ENCODE peak calls at places on chromosomes 11 and 22, in five cellular contexts. A, R, C, G and N are unnamed samples.

GRCh38 chr11:75714211-75714610 is 3.4 kb upstream of the MOGAT2 start:
- DNase-seq in C (no peak), A (no peak), G (no peak), R (no peak), N (no peak)

GRCh38 chr11:65425105-65425970 is 2.7 kb downstream of the NEAT1 start:
- DNase-seq in C (peak), R (peak), A (peak), G (no peak), N (peak)

GRCh38 chr11:122714484-122714883 is 59.0 kb downstream of the UBASH3B start:
- DNase-seq in A (no peak), R (no peak), G (no peak), C (no peak), N (no peak)

GRCh38 chr11:19094859-19095258 is 22.1 kb upstream of the ZDHHC13 start:
- DNase-seq in R (no peak), G (no peak), A (no peak), C (no peak), N (no peak)

GRCh38 chr22:21446128-21446826 is 20.9 kb upstream of the TMEM191C start:
- DNase-seq in A (no peak), R (no peak), C (no peak), G (no peak), N (peak)

GRCh38 chr22:45120931-45121330 is 42.8 kb upstream of the NUP50 start:
- DNase-seq in A (no peak), G (no peak), R (peak), C (no peak), N (no peak)

GRCh38 chr11:35919244-35919643 is 24.6 kb upstream of the LDLRAD3 start:
- DNase-seq in G (no peak), A (peak), C (no peak), R (peak), N (peak)

GRCh38 chr11:36361901-36362391 is 65.9 kb downstream of the PRR5L start:
- DNase-seq in C (no peak), A (peak), G (no peak), R (peak), N (peak)

GRCh38 chr11:76067099-76067498 is 139.2 kb downstream of the WNT11 start:
- DNase-seq in A (no peak), G (no peak), C (no peak), R (peak), N (no peak)

GRCh38 chr11:103436131-103436770 is 327.0 kb downstream of the DYNC2H1 start:
- DNase-seq in A (no peak), C (no peak), G (no peak), R (no peak), N (no peak)

GRCh38 chr11:21866781-21867180 is 326.1 kb upstream of the ANO5 start:
- DNase-seq in C (no peak), R (no peak), A (no peak), G (no peak), N (no peak)

GRCh38 chr11:118224512-118225180 is at the start of gene JAML:
- DNase-seq in C (no peak), R (no peak), A (no peak), G (no peak), N (no peak)

GRCh38 chr11:123173040-123173855 is 21.8 kb downstream of the CLMP start:
- DNase-seq in R (peak), A (no peak), C (no peak), G (no peak), N (no peak)

GRCh38 chr11:88979641-88980040 is 86.1 kb downstream of the GRM5 start:
- DNase-seq in G (no peak), C (no peak), R (peak), A (no peak), N (no peak)

GRCh38 chr11:103867481-103867880 is 169.0 kb upstream of the DDI1 start:
- DNase-seq in R (no peak), C (no peak), G (no peak), A (no peak), N (no peak)

GRCh38 chr11:75288846-75289760 is 48.5 kb downstream of the TPBGL start:
- DNase-seq in C (no peak), G (no peak), A (no peak), R (no peak), N (no peak)

GRCh38 chr22:49532831-49533802 is 294.6 kb downstream of the BRD1 start:
- DNase-seq in C (no peak), G (no peak), R (no peak), A (no peak), N (no peak)

GRCh38 chr11:76313271-76313670 is 67.7 kb downstream of the THAP12 start:
- DNase-seq in C (no peak), G (no peak), A (no peak), R (no peak), N (no peak)

DNA sequence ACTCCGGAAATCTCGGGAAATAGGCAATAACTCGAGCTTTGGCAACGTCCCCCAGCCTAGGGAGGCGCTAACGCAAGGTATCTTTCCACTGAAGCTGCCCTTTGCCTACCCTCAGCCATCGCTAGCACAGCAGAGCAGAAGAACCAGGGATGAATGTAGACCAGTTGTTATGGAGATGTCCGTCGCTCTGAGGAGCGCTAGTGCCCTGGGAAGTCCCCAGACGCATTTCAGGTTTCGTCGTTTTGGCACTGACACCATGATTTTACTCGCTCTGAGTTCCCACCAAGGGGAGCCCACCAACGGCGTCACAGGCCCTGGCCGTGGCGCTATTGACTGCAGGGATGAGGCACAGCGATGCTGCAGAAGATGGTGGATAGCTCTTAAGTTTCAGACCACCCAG is 22.7 kb upstream of the BDNF start:
- DNase-seq in C (no peak), A (peak), R (no peak), G (no peak), N (peak)
- H3K4me3 ChIP-seq in C (no peak), A (peak), R (peak), G (peak), N (peak)

DNA sequence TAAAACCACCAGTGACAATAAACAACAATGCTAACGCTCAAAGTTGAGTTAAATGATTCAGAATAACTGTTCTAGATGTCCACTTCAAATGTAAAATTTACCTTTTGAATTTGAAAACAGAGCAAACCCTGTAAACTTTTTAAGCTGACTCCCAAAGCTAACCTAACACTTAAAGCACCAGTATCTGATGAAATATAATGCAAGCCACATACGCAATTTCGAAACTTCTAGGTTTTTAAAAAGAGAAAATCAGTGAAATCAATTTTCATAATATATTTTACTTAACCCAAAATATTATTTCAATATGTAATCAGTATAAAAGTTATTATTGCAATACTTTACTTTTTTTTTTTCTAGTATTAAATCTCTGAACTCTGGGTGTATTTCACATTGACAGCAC is 71.3 kb downstream of the PLEKHA7 start:
- DNase-seq in C (no peak), G (no peak), R (no peak), A (no peak), N (no peak)
- H3K27ac ChIP-seq in C (peak), G (peak), R (no peak), A (no peak), N (no peak)

DNA sequence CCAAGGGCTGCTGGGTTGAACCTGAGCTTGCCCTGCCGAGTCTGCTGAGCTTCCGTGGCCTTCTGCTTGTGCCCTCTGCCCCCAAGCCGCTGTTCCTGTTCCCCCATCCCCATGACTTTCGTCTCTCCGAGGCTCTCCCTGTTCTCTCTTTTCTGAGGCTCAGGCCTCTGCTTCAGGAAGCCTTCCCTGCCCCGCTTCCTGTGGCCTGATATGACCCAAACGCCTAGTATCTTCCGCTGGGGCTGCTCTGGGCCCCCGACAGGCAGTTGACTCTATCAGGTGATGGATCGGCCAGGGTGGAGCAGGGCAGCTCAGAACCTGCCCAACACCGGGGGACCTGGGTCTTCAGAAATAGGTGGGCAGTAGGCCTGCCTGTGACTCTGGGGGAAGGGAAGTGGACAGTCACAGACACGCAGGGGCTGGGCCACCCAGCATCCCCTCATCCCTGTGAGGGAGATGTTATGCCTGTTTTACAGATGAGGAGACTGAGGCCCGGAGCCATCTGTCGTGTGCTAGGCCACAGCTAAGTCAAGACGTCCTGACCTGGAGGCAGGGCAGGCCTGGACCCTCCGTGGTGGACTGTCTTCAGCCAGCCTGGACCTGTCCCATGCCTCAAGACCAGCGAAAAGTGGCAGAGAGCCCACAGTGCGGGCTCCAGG is 16.3 kb downstream of the BAD start:
- DNase-seq in A (no peak), G (no peak), R (no peak), C (no peak), N (no peak)
- H3K4me2 ChIP-seq in A (peak), G (peak), R (no peak), C (peak), N (peak)

DNA sequence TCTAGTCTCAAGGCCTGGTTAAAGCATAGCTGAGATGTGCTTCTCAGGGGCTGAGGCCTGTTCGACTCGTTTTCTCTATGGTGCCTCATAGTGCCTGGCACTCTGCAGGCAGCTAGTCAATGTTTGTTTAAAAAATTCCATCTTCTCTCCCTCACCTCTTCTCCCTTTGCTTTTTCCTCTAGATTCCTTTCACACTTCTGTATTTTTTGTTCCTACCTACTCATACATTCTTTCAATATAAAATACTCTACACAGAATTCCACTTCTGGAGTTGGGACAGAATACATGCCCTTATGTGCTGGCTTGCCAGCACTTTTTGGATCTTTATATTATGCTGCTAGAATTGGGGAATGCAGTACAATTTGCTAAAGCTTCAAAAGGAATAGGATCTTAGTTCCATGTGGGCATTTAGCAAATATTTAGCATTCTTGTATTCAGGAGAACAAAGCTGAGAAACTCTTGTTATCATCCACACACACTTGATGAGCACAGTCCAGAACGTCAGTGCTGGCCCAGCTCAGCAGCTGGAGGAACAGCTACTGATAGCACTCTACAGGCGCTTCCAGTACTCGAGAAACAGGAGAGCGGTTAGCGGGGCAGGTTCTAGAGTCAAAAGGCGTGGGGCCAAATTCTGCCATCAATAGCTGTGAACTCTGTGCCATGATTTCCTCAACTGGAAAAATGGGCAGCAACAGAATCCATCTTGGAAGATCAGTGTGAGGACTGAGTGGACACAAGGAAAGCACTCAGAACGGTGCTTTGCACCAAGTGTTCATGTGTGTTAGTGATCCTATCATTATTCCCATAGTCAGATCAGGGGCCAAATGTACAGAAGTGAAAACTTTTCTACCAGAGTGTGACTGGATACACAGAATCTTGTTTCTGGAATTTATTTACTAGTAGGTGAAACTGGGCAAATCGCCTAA is 3.4 kb downstream of the JOSD1 start:
- DNase-seq in G (no peak), R (peak), C (no peak), A (no peak), N (peak)
- H3K4me3 ChIP-seq in G (peak), R (no peak), C (no peak), A (peak), N (peak)

DNA sequence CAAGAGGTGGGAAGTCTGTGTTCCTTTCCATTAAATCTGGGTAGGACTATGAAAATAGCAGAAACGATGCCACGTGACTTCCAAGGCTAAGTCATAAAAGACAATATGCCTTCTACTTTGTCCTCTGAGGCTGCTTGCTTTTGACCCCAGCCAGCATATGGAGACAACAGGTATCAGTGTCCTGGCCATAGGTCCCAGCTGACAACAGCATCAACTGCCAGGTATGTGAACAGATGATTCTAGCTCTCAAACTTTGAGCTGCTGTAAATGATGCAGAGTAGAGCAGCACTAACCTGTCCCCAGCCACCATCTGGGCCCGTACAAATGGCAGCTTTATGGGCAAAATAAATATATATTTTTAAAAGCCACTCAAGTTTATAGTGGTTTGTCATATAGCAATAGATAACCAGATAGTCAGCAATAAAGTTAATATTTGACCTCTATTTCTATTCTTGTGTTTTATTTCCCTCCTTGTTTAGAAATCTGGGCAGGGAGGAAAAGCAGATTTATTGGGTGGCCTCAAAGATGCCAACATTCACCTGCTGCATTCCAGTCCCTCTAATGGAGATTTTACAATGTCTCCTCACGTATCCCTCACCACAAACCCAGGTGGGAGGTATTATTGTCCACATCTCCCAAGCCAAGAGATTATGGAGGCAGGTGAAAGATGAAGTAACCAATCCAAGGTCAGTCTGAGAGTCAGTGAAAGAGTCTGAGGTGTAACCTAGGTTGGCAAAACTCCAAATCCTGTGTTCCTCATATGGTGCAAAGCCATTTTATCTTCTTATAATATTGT is 209.6 kb upstream of the LARGE1 start:
- DNase-seq in R (no peak), C (no peak), G (no peak), A (no peak), N (no peak)
- H3K27ac ChIP-seq in R (no peak), C (no peak), G (no peak), A (no peak), N (no peak)

GRCh38 chr11:101661559-101661958 is 77.8 kb upstream of the TRPC6 start:
- DNase-seq in R (no peak), G (no peak), C (no peak), A (no peak), N (no peak)
- H3K4me2 ChIP-seq in R (no peak), G (no peak), C (no peak), A (no peak), N (no peak)

GRCh38 chr11:72871089-72871488 is 56.9 kb downstream of the ATG16L2 start:
- DNase-seq in C (no peak), A (no peak), R (peak), G (no peak), N (no peak)
- H3K4me3 ChIP-seq in C (no peak), A (no peak), R (no peak), G (no peak), N (no peak)

DNA sequence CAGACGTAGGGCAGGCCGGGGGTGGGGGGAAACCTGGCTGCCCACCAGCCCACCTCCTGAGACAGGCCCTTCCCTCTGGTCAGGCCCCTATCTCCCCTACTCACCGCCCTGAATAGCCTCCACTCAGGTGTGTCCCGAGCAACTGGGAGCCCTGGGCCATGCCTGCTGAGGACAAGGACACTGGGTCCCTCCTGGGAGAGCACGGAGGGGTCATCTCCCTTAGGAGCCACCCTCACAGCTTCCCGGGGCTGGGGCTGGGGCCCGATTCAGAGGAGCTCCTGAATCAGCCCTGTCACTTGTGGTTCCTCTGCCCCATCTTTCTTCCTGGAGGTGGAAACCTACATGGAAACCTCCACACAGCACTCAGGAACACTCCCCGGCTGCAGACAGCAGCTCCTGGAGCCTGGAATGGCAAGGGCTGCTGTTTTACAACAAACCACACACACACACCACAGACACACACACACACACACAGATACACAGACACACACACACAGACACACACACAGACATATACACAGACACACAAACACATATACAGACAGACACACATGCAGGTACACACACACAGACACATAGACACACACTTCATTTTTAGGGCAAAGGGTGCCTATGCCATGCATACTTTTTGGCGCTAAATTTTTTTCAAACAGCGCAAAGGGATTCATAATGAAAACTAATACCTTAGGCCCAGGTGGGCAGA is 9.6 kb upstream of the EMID1 start:
- DNase-seq in G (no peak), C (no peak), A (no peak), R (no peak), N (no peak)
- H3K27ac ChIP-seq in G (no peak), C (no peak), A (no peak), R (no peak), N (no peak)

GRCh38 chr11:86145439-86146156 is 76.7 kb upstream of the PICALM start:
- DNase-seq in C (no peak), R (no peak), G (no peak), A (no peak), N (no peak)

GRCh38 chr11:86149813-86150212 is 80.9 kb upstream of the PICALM start:
- DNase-seq in A (no peak), G (no peak), R (no peak), C (no peak), N (no peak)

GRCh38 chr11:86143429-86144030 is 74.6 kb upstream of the PICALM start:
- DNase-seq in G (no peak), A (no peak), R (no peak), C (peak), N (no peak)

GRCh38 chr11:86148339-86148738 is 79.5 kb upstream of the PICALM start:
- DNase-seq in G (no peak), R (no peak), C (no peak), A (no peak), N (no peak)

GRCh38 chr11:86147004-86147403 is 78.1 kb upstream of the PICALM start:
- DNase-seq in C (no peak), G (no peak), R (no peak), A (no peak), N (no peak)
- H3K4me2 ChIP-seq in C (no peak), G (no peak), R (no peak), A (no peak), N (no peak)